ENCODE peak calls at places on chromosome 22, in nine cellular contexts. W is CD8-positive, alpha-beta memory T cell; T is tibial nerve; X is SK-N-SH; E is PC-3; I is IMR-90; H is effector memory CD4-positive, alpha-beta T cell; O is HepG2; U is cardiac muscle cell. K is an unnamed sample.
A peak's percentile ranks its signal among the peaks of the same experiment; 100 is the strongest.

GRCh38 chr22:21624120-21624879 is 5.5 kb downstream of the YDJC start:
- DNase-seq in W (peak; percentile 56), T (no peak), X (peak; percentile 57), E (peak; percentile 38), I (peak; percentile 23), H (no peak), O (no peak), U (peak; percentile 18), K (peak; percentile 48)

GRCh38 chr22:21045585-21046294 is at the start of gene LRRC74B:
- DNase-seq in W (peak; percentile 82), T (peak; percentile 83), X (peak; percentile 97), E (peak; percentile 79), I (peak; percentile 87), H (peak; percentile 18), O (peak; percentile 67), U (peak; percentile 96), K (peak; percentile 72)

GRCh38 chr22:41242396-41243117 is 1.8 kb upstream of the CHADL start:
- DNase-seq in W (no peak), T (no peak), X (no peak), E (no peak), I (no peak), H (no peak), O (no peak), U (no peak), K (no peak)

GRCh38 chr22:39534591-39535301 is 2.2 kb upstream of the RPS19BP1 start:
- DNase-seq in W (peak; percentile 86), T (peak; percentile 83), X (peak; percentile 83), E (peak; percentile 71), I (peak; percentile 53), H (peak; percentile 53), O (peak; percentile 54), U (peak; percentile 81), K (peak; percentile 84)

GRCh38 chr22:44623771-44624510 is 78.1 kb upstream of the PRR5 start:
- DNase-seq in W (no peak), T (no peak), X (no peak), E (peak; percentile 48), I (peak; percentile 22), H (no peak), O (no peak), U (peak; percentile 61), K (no peak)

GRCh38 chr22:17597217-17597616 is 31.3 kb downstream of the ATP6V1E1 start:
- DNase-seq in W (no peak), T (no peak), X (no peak), E (no peak), I (peak; percentile 42), H (no peak), O (no peak), U (no peak), K (no peak)

GRCh38 chr22:37023743-37024338 is 4.3 kb downstream of the MPST start:
- DNase-seq in W (no peak), T (no peak), X (no peak), E (no peak), I (no peak), H (no peak), O (peak; percentile 64), U (no peak), K (no peak)

GRCh38 chr22:27327497-27327896 is 474.1 kb downstream of the MN1 start:
- DNase-seq in W (no peak), T (no peak), X (no peak), E (no peak), I (no peak), H (no peak), O (no peak), U (no peak), K (no peak)

GRCh38 chr22:21445437-21446127 is 21.6 kb upstream of the TMEM191C start:
- DNase-seq in W (no peak), T (no peak), X (no peak), E (no peak), I (no peak), H (no peak), O (no peak), U (no peak), K (no peak)

GRCh38 chr22:37501610-37502341 is 15.6 kb upstream of the MFNG start:
- DNase-seq in W (no peak), T (peak; percentile 46), X (no peak), E (peak; percentile 90), I (peak; percentile 93), H (no peak), O (peak; percentile 99), U (peak; percentile 92), K (no peak)

GRCh38 chr22:44344407-44344806 is 31.7 kb upstream of the SHISAL1 start:
- DNase-seq in W (no peak), T (no peak), X (no peak), E (no peak), I (no peak), H (no peak), O (no peak), U (no peak), K (no peak)

GRCh38 chr22:35538801-35539321 is 1.8 kb upstream of the RASD2 start:
- DNase-seq in W (no peak), T (no peak), X (peak; percentile 65), E (peak; percentile 64), I (no peak), H (no peak), O (no peak), U (peak; percentile 26), K (no peak)

GRCh38 chr22:27247691-27248434 is 553.7 kb downstream of the MN1 start:
- DNase-seq in W (no peak), T (no peak), X (no peak), E (no peak), I (no peak), H (no peak), O (no peak), U (peak; percentile 95), K (no peak)

GRCh38 chr22:43862074-43862881 is at the start of gene SULT4A1:
- DNase-seq in W (no peak), T (no peak), X (peak; percentile 92), E (no peak), I (peak; percentile 54), H (no peak), O (no peak), U (peak; percentile 63), K (no peak)

GRCh38 chr22:34812631-34813030 is 253.3 kb upstream of the ISX start:
- DNase-seq in W (no peak), T (no peak), X (no peak), E (no peak), I (no peak), H (no peak), O (no peak), U (no peak), K (no peak)

GRCh38 chr22:38871360-38872171 is 450 bp downstream of the CBX6 start:
- DNase-seq in W (no peak), T (no peak), X (no peak), E (no peak), I (no peak), H (no peak), O (no peak), U (peak; percentile 25), K (peak; percentile 24)

DNA sequence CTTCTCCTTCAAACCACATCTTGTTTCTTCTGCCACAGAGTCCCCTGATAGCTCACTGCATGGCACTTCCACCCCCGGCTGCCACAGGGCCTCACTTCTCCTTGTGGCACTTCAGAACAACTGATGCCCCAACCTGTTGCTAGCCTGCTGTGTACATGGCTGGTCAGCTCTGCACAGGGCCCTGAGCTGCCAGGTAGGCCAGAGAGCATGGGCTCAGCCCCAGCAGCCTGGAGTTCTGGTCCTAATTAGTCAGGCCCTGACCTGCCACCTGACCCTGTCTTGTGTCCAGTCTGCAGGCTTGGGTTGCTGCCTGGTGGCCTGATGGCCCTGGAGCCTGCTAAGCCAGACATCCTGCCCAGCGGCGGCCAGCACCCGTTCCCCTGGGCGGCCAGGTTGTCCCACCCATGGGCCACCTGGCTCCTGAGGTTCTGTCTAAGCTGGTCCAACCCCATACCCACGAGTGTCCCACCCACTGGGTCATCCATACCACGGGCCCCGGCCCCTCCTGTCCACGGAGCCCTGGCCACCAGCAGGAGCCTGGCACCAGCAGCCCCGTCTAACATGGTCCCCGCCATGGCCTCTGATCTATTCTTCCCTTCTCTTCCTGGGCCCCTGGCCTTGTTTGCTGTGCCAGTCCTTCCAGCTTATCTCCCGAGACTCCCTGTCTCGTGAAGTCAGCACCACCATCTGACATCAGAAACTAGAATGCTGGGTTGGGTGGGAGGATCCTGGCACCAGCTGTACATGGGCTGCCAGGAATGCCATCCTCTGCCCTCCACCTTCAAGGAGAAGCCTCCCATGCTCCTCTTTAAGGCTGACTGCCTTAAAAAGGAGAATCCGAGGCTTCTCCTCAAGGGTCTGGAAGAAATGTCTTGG is 3.1 kb upstream of the CERK start:
- DNase-seq in W (peak; percentile 41), T (no peak), X (no peak), E (no peak), I (no peak), H (no peak), O (no peak), U (no peak), K (no peak)
- H3K27ac ChIP-seq in W (no peak overlapping the region), T (no peak overlapping the region), X (peak overlapping the region; percentile 58), E (no peak overlapping the region), I (no peak overlapping the region), H (no peak overlapping the region), O (no peak overlapping the region), U (no peak overlapping the region), K (no peak overlapping the region)

GRCh38 chr22:49571326-49571725 is 256.3 kb downstream of the BRD1 start:
- DNase-seq in W (no peak), T (no peak), X (no peak), E (no peak), I (no peak), H (no peak), O (no peak), U (no peak), K (peak; percentile 11)
- H3K9me3 ChIP-seq in W (no peaks in the 10 kb centered on the region), T (no peaks in the 10 kb centered on the region), X (no peaks in the 10 kb centered on the region), E (no peaks in the 10 kb centered on the region), I (peaks cover 65% of the 10 kb centered on the region), H (no peaks in the 10 kb centered on the region), O (no peaks in the 10 kb centered on the region), U (no peaks in the 10 kb centered on the region), K (no peaks in the 10 kb centered on the region)

GRCh38 chr22:23035557-23036277 is 34.6 kb upstream of the GNAZ start:
- DNase-seq in W (no peak), T (no peak), X (no peak), E (no peak), I (no peak), H (no peak), O (no peak), U (no peak), K (peak; percentile 26)

GRCh38 chr22:23036684-23037428 is 33.5 kb upstream of the GNAZ start:
- DNase-seq in W (no peak), T (no peak), X (peak; percentile 17), E (peak; percentile 74), I (peak; percentile 41), H (no peak), O (peak; percentile 70), U (peak; percentile 17), K (no peak)

GRCh38 chr22:23038902-23039301 is 31.4 kb upstream of the GNAZ start:
- DNase-seq in W (no peak), T (no peak), X (no peak), E (no peak), I (no peak), H (no peak), O (no peak), U (no peak), K (no peak)

GRCh38 chr22:23037429-23038333 is 32.6 kb upstream of the GNAZ start:
- DNase-seq in W (no peak), T (no peak), X (no peak), E (no peak), I (no peak), H (no peak), O (no peak), U (no peak), K (no peak)

GRCh38 chr22:23038334-23038642 is 32.0 kb upstream of the GNAZ start:
- DNase-seq in W (no peak), T (no peak), X (no peak), E (no peak), I (no peak), H (no peak), O (no peak), U (no peak), K (no peak)
- H3K4me3 ChIP-seq in W (no peak overlapping the region), T (no peak overlapping the region), X (no peak overlapping the region), E (no peak overlapping the region), I (no peak overlapping the region), H (no peak overlapping the region), O (no peak overlapping the region), U (no peak overlapping the region), K (no peak overlapping the region)

GRCh38 chr22:28442951-28443876 is 236.4 kb downstream of the TTC28 start:
- DNase-seq in W (peak; percentile 43), T (peak; percentile 50), X (peak; percentile 66), E (no peak), I (peak; percentile 76), H (no peak), O (peak; percentile 20), U (peak; percentile 87), K (peak; percentile 49)
- H3K27ac ChIP-seq in W (no peak overlapping the region), T (peak overlapping the region; percentile 43), X (peak overlapping the region; percentile 91), E (no peak overlapping the region), I (peak overlapping the region; percentile 75), H (no peak overlapping the region), O (peak overlapping the region; percentile 81), U (peak overlapping the region; percentile 90), K (peak overlapping the region; percentile 58)

K was measured in naive thymus-derived CD4-positive, alpha-beta T cell.